ENCODE peak calls at places on chromosomes 6 and 20, in five cellular contexts. T is tibial artery, M is A549, P is colonic mucosa, G is neural progenitor cell. C is an unnamed sample.

GRCh38 chr6:12957321-12958051 is 240.9 kb downstream of the PHACTR1 start:
- DNase-seq in T (peak; percentile 77), M (peak; percentile 2), P (peak; percentile 25), G (peak; percentile 41), C (no peak)

GRCh38 chr20:48910360-48910781 is 11.1 kb upstream of the ARFGEF2 start:
- DNase-seq in T (no peak), M (peak; percentile 24), P (no peak), G (no peak), C (no peak)

GRCh38 chr6:12381587-12381986 is 91.4 kb downstream of the EDN1 start:
- DNase-seq in T (no peak), M (no peak), P (no peak), G (no peak), C (no peak)

GRCh38 chr20:32583581-32584045 is 1.5 kb downstream of the NOL4L start:
- DNase-seq in T (no peak), M (no peak), P (no peak), G (peak; percentile 66), C (no peak)

GRCh38 chr6:6221829-6222535 is 98.5 kb downstream of the F13A1 start:
- DNase-seq in T (no peak), M (peak; percentile 11), P (peak; percentile 50), G (peak; percentile 63), C (no peak)

GRCh38 chr6:43120101-43120730 is 44.1 kb downstream of the PTK7 start:
- DNase-seq in T (no peak), M (no peak), P (no peak), G (no peak), C (no peak)

GRCh38 chr6:18207438-18207837 is 52.2 kb downstream of the KDM1B start:
- DNase-seq in T (no peak), M (no peak), P (no peak), G (no peak), C (no peak)

GRCh38 chr6:83378621-83379388 is 52.0 kb downstream of the ME1 start:
- DNase-seq in T (no peak), M (no peak), P (no peak), G (no peak), C (no peak)

GRCh38 chr6:150004101-150004782 is 21.1 kb downstream of the RAET1L start:
- DNase-seq in T (no peak), M (no peak), P (no peak), G (no peak), C (no peak)

GRCh38 chr6:150005761-150006651 is 19.3 kb downstream of the RAET1L start:
- DNase-seq in T (no peak), M (no peak), P (no peak), G (no peak), C (no peak)

GRCh38 chr6:150004783-150005717 is 20.3 kb downstream of the RAET1L start:
- DNase-seq in T (peak; percentile 88), M (peak; percentile 87), P (peak; percentile 97), G (peak; percentile 98), C (peak; percentile 76)

GRCh38 chr6:150008588-150008987 is 16.7 kb downstream of the RAET1L start:
- DNase-seq in T (no peak), M (no peak), P (no peak), G (no peak), C (no peak)

GRCh38 chr6:150006961-150007464 is 18.3 kb downstream of the RAET1L start:
- DNase-seq in T (no peak), M (peak; percentile 14), P (no peak), G (peak; percentile 42), C (no peak)
- TF ChIP-seq CTCF in T (peak; percentile 17), M (peak; percentile 34), P (peak; percentile 63), G (peak; percentile 62), C (peak; percentile 36)

GRCh38 chr6:138795809-138796469 is at the start of gene ECT2L:
- DNase-seq in T (peak; percentile 52), M (no peak), P (peak; percentile 89), G (peak; percentile 81), C (no peak)
- H3K4me3 ChIP-seq in T (peak within 1 kb of the TSS; percentile 45), M (no peak within 1 kb of the TSS), P (peak within 1 kb of the TSS; percentile 31), G (peak within 1 kb of the TSS; percentile 43), C (no peak within 1 kb of the TSS)

GRCh38 chr6:119333707-119334295 is 15.8 kb downstream of the MAN1A1 start:
- DNase-seq in T (no peak), M (peak; percentile 19), P (no peak), G (no peak), C (no peak)

GRCh38 chr6:119334535-119335264 is 14.9 kb downstream of the MAN1A1 start:
- DNase-seq in T (no peak), M (no peak), P (no peak), G (no peak), C (no peak)

GRCh38 chr6:119337762-119338161 is 11.8 kb downstream of the MAN1A1 start:
- DNase-seq in T (no peak), M (no peak), P (no peak), G (no peak), C (no peak)

GRCh38 chr6:119339941-119340456 is 9.6 kb downstream of the MAN1A1 start:
- DNase-seq in T (peak; percentile 26), M (no peak), P (no peak), G (no peak), C (no peak)

GRCh38 chr6:119337252-119337651 is 12.3 kb downstream of the MAN1A1 start:
- DNase-seq in T (no peak), M (no peak), P (no peak), G (no peak), C (no peak)
- TF ChIP-seq CTCF in T (no peak), M (no peak), P (no peak), G (no peak), C (no peak)

GRCh38 chr6:169386431-169387057 is 132.9 kb upstream of the THBS2 start:
- DNase-seq in T (no peak), M (no peak), P (no peak), G (no peak), C (no peak)
- H3K4me3 ChIP-seq in T (no peak overlapping the region), M (no peak overlapping the region), P (no peak overlapping the region), G (no peak overlapping the region), C (no peak overlapping the region)

GRCh38 chr6:110392727-110393126 is 22.6 kb downstream of the DDO start:
- DNase-seq in T (no peak), M (no peak), P (no peak), G (peak; percentile 34), C (no peak)
- TF ChIP-seq CTCF in T (no peak), M (no peak), P (no peak), G (peak; percentile 18), C (no peak)